ENCODE peak calls at places on chromosome 14, in seven cellular contexts. K is adrenal gland; T is suprapubic skin; F is right atrium auricular region; V is neuronal stem cell; C is HCT116; N is CD4-positive, CD25-positive, alpha-beta regulatory T cell. M is an unnamed sample. For H3K9me3, the result is how much of the 10 kb centered on the place peaks cover.

GRCh38 chr14:78836777-78837176 is 666.6 kb downstream of the NRXN3 start:
- DNase-seq in N (peak), K (peak), V (peak), C (peak), T (no peak), F (no peak), M (peak)

GRCh38 chr14:22099942-22100763 is 426.5 kb upstream of the OR4E1 start:
- DNase-seq in N (peak), C (peak), K (peak), V (peak), T (peak), F (peak), M (no peak)

GRCh38 chr14:46691819-46692218 is 40.2 kb upstream of the RPL10L start:
- DNase-seq in V (no peak), F (no peak), C (no peak), K (no peak), T (no peak), N (no peak), M (no peak)

GRCh38 chr14:96103075-96103474 is 63.9 kb downstream of the C14orf132 start:
- DNase-seq in F (no peak), V (no peak), C (no peak), K (no peak), T (no peak), N (no peak), M (no peak)

GRCh38 chr14:35215110-35215872 is 76.9 kb upstream of the PSMA6 start:
- DNase-seq in V (peak), C (peak), K (no peak), T (no peak), F (no peak), N (peak), M (no peak)

GRCh38 chr14:103503296-103503695 is 19.3 kb downstream of the CKB start:
- DNase-seq in F (no peak), K (peak), V (no peak), C (no peak), T (peak), N (no peak), M (no peak)

GRCh38 chr14:71089974-71090373 is 182.7 kb downstream of the PCNX1 start:
- DNase-seq in C (no peak), T (no peak), V (no peak), N (no peak), K (no peak), F (no peak), M (no peak)

GRCh38 chr14:91140672-91141071 is 26.8 kb downstream of the DGLUCY start:
- DNase-seq in N (no peak), F (no peak), C (peak), V (peak), T (no peak), K (no peak), M (no peak)

GRCh38 chr14:64698899-64699298 is 5.3 kb upstream of the PLEKHG3 start:
- DNase-seq in T (no peak), V (no peak), F (no peak), K (no peak), N (peak), C (no peak), M (no peak)

GRCh38 chr14:102949062-102949800 is 26.8 kb downstream of the AMN start:
- DNase-seq in K (no peak), N (peak), T (no peak), F (no peak), C (no peak), V (no peak), M (no peak)

GRCh38 chr14:63266106-63266505 is 52.6 kb downstream of the GPHB5 start:
- DNase-seq in V (no peak), T (no peak), F (no peak), K (no peak), N (no peak), C (no peak), M (no peak)

GRCh38 chr14:22319526-22320352 is 269.3 kb downstream of the DAD1 start:
- DNase-seq in K (peak), V (no peak), F (peak), T (no peak), C (peak), N (peak), M (peak)

GRCh38 chr14:31380106-31380505 is 40.2 kb downstream of the HEATR5A start:
- DNase-seq in V (no peak), N (no peak), F (no peak), C (no peak), T (no peak), K (no peak), M (no peak)

GRCh38 chr14:105488781-105489606 is 2.1 kb upstream of the TEDC1 start:
- DNase-seq in N (no peak), T (no peak), F (peak), C (no peak), K (no peak), V (no peak), M (no peak)

GRCh38 chr14:74612346-74613021 is 447 bp upstream of the LTBP2 start:
- DNase-seq in T (peak), K (peak), N (peak), C (no peak), V (peak), F (no peak), M (peak)

DNA sequence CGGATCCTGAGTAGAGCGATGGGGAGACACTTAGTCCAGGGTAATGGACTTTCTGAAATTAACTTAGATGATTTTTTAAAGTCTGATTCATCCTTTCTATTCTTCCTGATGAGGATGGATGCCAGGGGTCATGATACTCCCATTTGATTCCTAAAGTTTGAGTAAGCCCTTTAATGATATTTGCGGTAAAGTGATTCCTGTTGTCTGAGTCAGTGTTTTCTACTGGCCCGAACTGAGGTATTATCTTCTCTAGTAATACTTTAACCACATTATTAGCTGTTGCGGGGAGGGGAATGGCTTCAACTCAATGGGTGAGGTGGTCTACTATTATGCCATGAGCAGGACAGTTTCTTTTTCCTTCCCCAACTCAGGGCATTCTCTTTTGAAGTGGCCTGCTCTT is 111.6 kb downstream of the RIN3 start:
- DNase-seq in C (peak), F (no peak), K (no peak), N (no peak), T (no peak), V (no peak), M (no peak)
- H3K9me3 ChIP-seq in C (under half), F (under half), K (under half), N (under half), T (under half), V (under half), M (under half)

GRCh38 chr14:100079606-100080005 is 14.4 kb downstream of the EVL start:
- DNase-seq in V (no peak), F (no peak), C (no peak), N (no peak), K (no peak), T (no peak), M (no peak)
- H3K4me3 ChIP-seq in V (no peak), F (no peak), C (no peak), N (peak), K (no peak), T (no peak), M (no peak)

GRCh38 chr14:69152944-69153847 is at the start of gene DCAF5:
- DNase-seq in F (peak), N (peak), K (peak), V (peak), T (peak), C (peak), M (peak)

GRCh38 chr14:69153848-69154208 is 909 bp upstream of the DCAF5 start:
- DNase-seq in K (peak), F (peak), V (no peak), C (no peak), N (no peak), T (no peak), M (peak)

GRCh38 chr14:69156224-69156623 is 3.3 kb upstream of the DCAF5 start:
- DNase-seq in F (no peak), C (no peak), V (no peak), N (no peak), K (no peak), T (no peak), M (no peak)

GRCh38 chr14:69152181-69152943 is 557 bp downstream of the DCAF5 start:
- DNase-seq in V (peak), T (peak), K (peak), N (peak), C (no peak), F (no peak), M (peak)

DNA sequence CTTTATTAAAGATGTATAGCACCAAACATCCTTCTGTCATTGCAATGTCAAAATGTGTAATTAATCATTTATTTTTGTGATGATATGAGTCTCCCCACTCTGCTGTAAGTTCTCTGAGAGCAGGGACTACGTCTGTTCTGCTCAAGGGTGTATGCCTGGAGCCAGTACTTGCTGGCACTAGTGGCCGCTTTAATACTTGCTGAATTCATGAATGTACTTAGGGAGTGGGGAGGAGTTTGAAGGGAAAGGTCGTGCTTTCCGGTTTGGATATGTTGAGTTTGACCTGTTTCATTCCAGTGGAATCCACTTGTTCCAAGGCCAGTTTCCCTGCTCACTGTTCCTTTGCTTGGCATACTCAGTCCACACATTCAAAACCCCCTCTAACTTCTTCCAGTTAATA is 1.9 kb upstream of the DCAF5 start:
- DNase-seq in T (no peak), C (no peak), K (peak), F (no peak), V (no peak), N (peak), M (no peak)
- H3K27ac ChIP-seq in T (no peak), C (peak), K (peak), F (no peak), V (no peak), N (no peak), M (no peak)

DNA sequence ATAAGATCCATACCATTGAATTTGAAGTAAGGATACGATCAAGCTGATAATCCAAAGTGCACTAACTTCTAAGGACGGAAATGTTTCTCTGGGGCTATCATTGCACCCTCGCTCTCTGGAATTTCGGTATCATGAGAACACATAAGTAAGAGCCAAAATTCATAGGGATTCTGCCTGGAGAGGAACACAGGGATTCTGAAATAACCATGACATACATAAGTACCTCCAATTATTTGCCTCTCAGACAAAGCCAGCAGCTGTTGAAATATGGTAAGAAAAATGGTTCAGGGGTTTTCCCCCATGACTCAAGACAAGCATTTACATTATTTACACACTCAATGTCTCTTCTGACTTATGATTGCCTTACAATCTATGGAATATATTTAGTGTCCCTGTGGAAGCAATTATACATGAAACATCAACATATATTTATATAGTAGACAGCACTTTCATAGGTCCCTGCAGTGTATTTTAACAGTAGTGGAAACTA is 1123.6 kb upstream of the SEL1L start:
- DNase-seq in T (no peak), N (no peak), K (no peak), F (no peak), V (no peak), C (no peak), M (peak)
- H3K9me3 ChIP-seq in T (under half), N (under half), K (under half), F (under half), V (under half), C (under half), M (under half)

GRCh38 chr14:36224176-36224575 is 47.7 kb upstream of the PTCSC3 start:
- DNase-seq in K (no peak), N (no peak), V (no peak), C (no peak), F (no peak), T (no peak), M (no peak)
- H3K4me3 ChIP-seq in K (no peak), N (no peak), V (no peak), C (no peak), F (no peak), T (no peak), M (no peak)

M was measured in SJCRH30.